ENCODE peak calls at places on chromosomes 11 and 22, in five cellular contexts. V is hepatocyte; D is stimulated activated CD4-positive, alpha-beta T cell treated with anti-CD3 and anti-CD28 coated beads, Interleukin-1b, Interleukin-23, amount 100 ng/mL, for 48 hours; Z is NCI-H1092; J is NB4. L is an unnamed sample.

GRCh38 chr11:73972187-73972586 is 10.5 kb downstream of the UCP2 start:
- DNase-seq in Z (no peak), D (no peak), V (no peak), J (peak), L (no peak)

GRCh38 chr22:37194750-37195149 is 6.7 kb upstream of the C1QTNF6 start:
- DNase-seq in Z (no peak), V (no peak), J (no peak), D (no peak), L (no peak)

GRCh38 chr22:48563966-48564330 is 1263.7 kb downstream of the BRD1 start:
- DNase-seq in D (no peak), V (no peak), Z (no peak), J (no peak), L (no peak)

GRCh38 chr11:95024958-95025357 is at the start of gene KDM4E:
- DNase-seq in D (no peak), Z (no peak), V (no peak), J (no peak), L (no peak)

GRCh38 chr11:77819411-77819920 is 1.1 kb downstream of the RSF1 start:
- DNase-seq in J (peak), Z (peak), D (peak), V (peak), L (peak)

GRCh38 chr11:15816996-15817395 is 539.4 kb downstream of the SOX6 start:
- DNase-seq in J (no peak), D (no peak), Z (no peak), V (no peak), L (no peak)

GRCh38 chr11:33893711-33894401 is 2.0 kb upstream of the LMO2 start:
- DNase-seq in V (no peak), Z (no peak), J (peak), D (peak), L (peak)

GRCh38 chr11:22169833-22170232 is 23.1 kb upstream of the ANO5 start:
- DNase-seq in J (peak), Z (no peak), V (no peak), D (no peak), L (no peak)

GRCh38 chr11:75031224-75031753 is 42.6 kb downstream of the NEU3 start:
- DNase-seq in V (peak), Z (no peak), D (no peak), J (no peak), L (no peak)

GRCh38 chr22:23537421-23537820 is 42.7 kb downstream of the IGLL1 start:
- DNase-seq in Z (no peak), J (no peak), V (no peak), D (no peak), L (no peak)

GRCh38 chr22:50399751-50400331 is 56.7 kb downstream of the PPP6R2 start:
- DNase-seq in V (peak), J (peak), D (no peak), Z (no peak), L (peak)

L was measured in activated naive CD4-positive, alpha-beta T cell treated with Interleukin-2 at 50 U/mL for 16 hours.